ENCODE peak calls at places on chromosomes 4 and X, in five cellular contexts. G is K562, W is PC-3, O is ovary, E is tibial artery. C is an unnamed sample.
A peak's percentile ranks its signal among the peaks of the same experiment; 100 is the strongest.

GRCh38 chr4:40630335-40631021 is 814 bp upstream of the RBM47 start:
- DNase-seq in E (peak; percentile 68), G (no peak), W (peak; percentile 69), O (peak; percentile 55), C (no peak)

GRCh38 chr4:37279894-37280592 is 35.5 kb downstream of the NWD2 start:
- DNase-seq in G (no peak), E (no peak), W (peak; percentile 78), O (no peak), C (no peak)

GRCh38 chr4:73539386-73539785 is 57.8 kb downstream of the AFM start:
- DNase-seq in W (no peak), G (no peak), O (no peak), E (no peak), C (no peak)

GRCh38 chr4:71609159-71609558 is 174.7 kb downstream of the GC start:
- DNase-seq in E (no peak), W (peak; percentile 78), O (no peak), G (no peak), C (no peak)

GRCh38 chr4:147378780-147379179 is 102.1 kb upstream of the EDNRA start:
- DNase-seq in W (peak; percentile 66), G (no peak), O (no peak), E (no peak), C (no peak)

GRCh38 chr4:85474818-85475630 is at the start of gene ARHGAP24:
- DNase-seq in O (peak; percentile 84), E (peak; percentile 80), G (peak; percentile 64), W (peak; percentile 88), C (peak; percentile 92)

GRCh38 chrX:56763556-56764152 is 34.6 kb downstream of the NBDY start:
- DNase-seq in E (no peak), W (no peak), O (peak; percentile 84), G (no peak), C (peak; percentile 81)

GRCh38 chr4:87002682-87003043 is 67.9 kb downstream of the AFF1 start:
- DNase-seq in W (no peak), E (no peak), O (no peak), G (no peak), C (no peak)

GRCh38 chr4:15104825-15105224 is 102.5 kb downstream of the CPEB2 start:
- DNase-seq in W (no peak), G (no peak), O (no peak), E (no peak), C (no peak)

GRCh38 chrX:155767101-155767878 is 113.9 kb upstream of the VAMP7 start:
- DNase-seq in G (peak; percentile 68), O (peak; percentile 36), E (peak; percentile 74), W (peak; percentile 51), C (peak; percentile 77)

GRCh38 chr4:26343041-26343403 is 22.2 kb downstream of the RBPJ start:
- DNase-seq in O (no peak), G (no peak), W (no peak), E (no peak), C (no peak)

GRCh38 chr4:78167510-78167909 is 110.4 kb downstream of the FRAS1 start:
- DNase-seq in O (no peak), W (no peak), G (no peak), E (no peak), C (no peak)

GRCh38 chrX:133568109-133568508 is 152.8 kb upstream of the GPC4 start:
- DNase-seq in O (no peak), G (no peak), W (no peak), E (no peak), C (no peak)

GRCh38 chr4:26022346-26022891 is 108.4 kb downstream of the SMIM20 start:
- DNase-seq in O (no peak), W (peak; percentile 87), E (no peak), G (no peak), C (no peak)

GRCh38 chrX:45669715-45670360 is 469.2 kb upstream of the DIPK2B start:
- DNase-seq in W (no peak), G (no peak), O (no peak), E (no peak), C (no peak)

GRCh38 chr4:180695851-180696250 is 1547.4 kb upstream of the TENM3 start:
- DNase-seq in G (no peak), E (no peak), W (no peak), O (no peak), C (no peak)

GRCh38 chr4:37837446-37837845 is 11.0 kb downstream of the PGM2 start:
- DNase-seq in G (no peak), W (peak; percentile 22), E (no peak), O (no peak), C (peak; percentile 83)

GRCh38 chr4:95439896-95440295 is 108.9 kb downstream of the UNC5C start:
- DNase-seq in W (no peak), O (no peak), E (no peak), G (no peak), C (no peak)

GRCh38 chrX:78527263-78527662 is 131.9 kb downstream of the RTL3 start:
- DNase-seq in W (peak; percentile 78), O (no peak), G (no peak), E (no peak), C (no peak)

GRCh38 chr4:118398226-118399090 is 45.7 kb upstream of the PRSS12 start:
- DNase-seq in W (no peak), G (no peak), E (no peak), O (no peak), C (no peak)

GRCh38 chr4:128277856-128278255 is 9.8 kb downstream of the PGRMC2 start:
- DNase-seq in G (no peak), O (no peak), W (no peak), E (no peak), C (no peak)

GRCh38 chr4:54098375-54098774 is 1.6 kb upstream of the GSX2 start:
- DNase-seq in E (no peak), O (no peak), G (no peak), W (no peak), C (no peak)

GRCh38 chr4:85522277-85522676 is 47.3 kb downstream of the ARHGAP24 start:
- DNase-seq in G (no peak), W (no peak), O (no peak), E (no peak), C (no peak)

GRCh38 chr4:32684160-32684559 is 1964.0 kb downstream of the PCDH7 start:
- DNase-seq in G (no peak), E (no peak), W (no peak), O (no peak), C (no peak)

GRCh38 chr4:3209551-3210325 is 39.2 kb upstream of the MSANTD1 start:
- DNase-seq in G (no peak), W (no peak), E (peak; percentile 44), O (no peak), C (no peak)

GRCh38 chr4:139892973-139893736 is 227.5 kb downstream of the MGST2 start:
- DNase-seq in G (no peak), O (no peak), W (no peak), E (no peak), C (no peak)

GRCh38 chr4:130068072-130068471 is 972.1 kb downstream of the C4orf33 start:
- DNase-seq in O (no peak), E (no peak), G (no peak), W (no peak), C (no peak)

GRCh38 chr4:81688085-81688484 is 216.4 kb upstream of the RASGEF1B start:
- DNase-seq in O (no peak), G (no peak), W (peak; percentile 40), E (no peak), C (no peak)

GRCh38 chr4:3035674-3036073 is 38.7 kb downstream of the HTT-AS start:
- DNase-seq in W (no peak), G (no peak), O (no peak), E (no peak), C (no peak)

GRCh38 chr4:85741921-85742591 is 267.1 kb downstream of the ARHGAP24 start:
- DNase-seq in W (no peak), E (no peak), O (no peak), G (peak; percentile 18), C (peak; percentile 1)

GRCh38 chrX:65697915-65698796 is 30.7 kb downstream of the MSN start:
- DNase-seq in W (no peak), O (no peak), G (peak; percentile 78), E (no peak), C (peak; percentile 82)
- H3K4me1 ChIP-seq in W (peaks cover 4% of the 10 kb centered on the region), O (peaks cover 3% of the 10 kb centered on the region), G (peaks cover 40% of the 10 kb centered on the region), E (peaks cover 29% of the 10 kb centered on the region), C (peaks cover 51% of the 10 kb centered on the region)

GRCh38 chr4:6771229-6771671 is 11.3 kb upstream of the KIAA0232 start:
- DNase-seq in W (no peak), G (no peak), E (peak; percentile 97), O (no peak), C (no peak)

GRCh38 chr4:6769138-6769983 is 13.2 kb upstream of the KIAA0232 start:
- DNase-seq in O (no peak), G (no peak), W (no peak), E (peak; percentile 32), C (no peak)

GRCh38 chr4:6772223-6772928 is 10.2 kb upstream of the KIAA0232 start:
- DNase-seq in O (no peak), W (peak; percentile 44), E (peak; percentile 23), G (no peak), C (peak; percentile 43)

GRCh38 chr4:6769984-6770420 is 12.5 kb upstream of the KIAA0232 start:
- DNase-seq in G (no peak), E (peak; percentile 5), O (no peak), W (no peak), C (no peak)

DNA sequence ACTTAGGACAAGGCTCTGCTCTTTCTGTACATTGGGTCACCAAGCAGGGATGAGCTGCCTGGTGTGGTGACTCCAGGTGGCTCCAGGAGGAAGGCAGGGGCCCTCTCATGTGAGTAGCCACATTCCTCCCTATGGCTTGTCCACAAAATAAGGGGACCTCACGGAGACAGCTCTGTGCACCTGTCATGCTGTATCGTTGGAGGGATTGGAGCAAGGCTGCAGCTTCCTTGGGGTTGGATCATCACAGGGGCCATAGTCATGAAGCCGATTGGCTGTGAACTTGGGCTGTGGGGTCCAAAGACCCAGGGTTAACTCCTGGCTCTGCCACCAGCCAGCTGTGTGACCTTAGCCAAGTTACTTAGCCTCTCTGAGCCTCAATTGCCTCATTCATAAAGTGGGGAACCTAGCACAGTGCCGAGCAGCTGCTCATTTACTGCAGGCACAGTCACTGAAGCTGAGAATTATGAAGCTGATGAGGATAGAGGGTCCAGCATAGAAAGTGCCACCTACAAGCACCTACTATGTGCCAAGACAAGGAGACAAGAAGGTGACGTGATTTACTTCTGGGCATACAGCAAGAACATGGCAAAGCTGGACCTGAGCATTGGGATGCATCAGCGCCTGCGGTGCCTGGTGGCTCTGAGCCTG is 11.8 kb upstream of the KIAA0232 start:
- DNase-seq in W (no peak), G (no peak), O (no peak), E (peak; percentile 61), C (no peak)
- H3K4me1 ChIP-seq in W (peaks cover 34% of the 10 kb centered on the region), G (peaks cover 12% of the 10 kb centered on the region), O (no peaks in the 10 kb centered on the region), E (peaks cover 39% of the 10 kb centered on the region), C (peaks cover 7% of the 10 kb centered on the region)

GRCh38 chrX:1466971-1467561 is 14.4 kb upstream of the ASMTL start:
- DNase-seq in W (no peak), G (no peak), E (no peak), O (no peak), C (no peak)
- H3K4me1 ChIP-seq in W (peaks cover 7% of the 10 kb centered on the region), G (no peaks in the 10 kb centered on the region), E (no peaks in the 10 kb centered on the region), O (no peaks in the 10 kb centered on the region), C (no peaks in the 10 kb centered on the region)

GRCh38 chrX:19744231-19744630 is 143.2 kb downstream of the SH3KBP1 start:
- DNase-seq in E (no peak), W (no peak), O (no peak), G (no peak), C (no peak)
- H3K4me1 ChIP-seq in E (no peaks in the 10 kb centered on the region), W (peaks cover 3% of the 10 kb centered on the region), O (no peaks in the 10 kb centered on the region), G (no peaks in the 10 kb centered on the region), C (peaks cover 8% of the 10 kb centered on the region)

GRCh38 chrX:55030490-55031285 is at the start of gene ALAS2:
- DNase-seq in O (no peak), W (no peak), G (peak; percentile 38), E (no peak), C (no peak)
- H3K4me1 ChIP-seq in O (no peaks in the 10 kb centered on the region), W (peaks cover 12% of the 10 kb centered on the region), G (peaks cover 36% of the 10 kb centered on the region), E (no peaks in the 10 kb centered on the region), C (no peaks in the 10 kb centered on the region)

C was measured in A673.